ENCODE peak calls at places on chromosomes 4 and X, in ten cellular contexts. L, A, P, R, N, E, F, Z, I and Q are unnamed samples.

GRCh38 chrX:154013614-154014360 is 5.9 kb downstream of the IRAK1 start:
- DNase-seq in L (no peak), A (peak), P (peak), R (no peak), N (no peak), E (no peak), F (no peak), Z (no peak), I (peak), Q (peak)

GRCh38 chr4:140052050-140052449 is 101.9 kb downstream of the MAML3 start:
- DNase-seq in L (no peak), A (peak), P (peak), R (peak), N (no peak), E (peak), F (no peak), Z (no peak), I (peak), Q (peak)

GRCh38 chrX:29453333-29453732 is 762.0 kb upstream of the MAGEB2 start:
- DNase-seq in L (no peak), A (no peak), P (no peak), R (no peak), N (no peak), E (no peak), F (no peak), Z (no peak), I (no peak), Q (peak)

GRCh38 chr4:8237256-8237989 is 32.1 kb upstream of the HTRA3 start:
- DNase-seq in L (no peak), A (no peak), P (no peak), R (no peak), N (no peak), E (no peak), F (no peak), Z (no peak), I (no peak), Q (no peak)

GRCh38 chrX:68634649-68635227 is 12.7 kb upstream of the STARD8 start:
- DNase-seq in L (no peak), A (no peak), P (no peak), R (no peak), N (no peak), E (no peak), F (no peak), Z (no peak), I (no peak), Q (no peak)

GRCh38 chr4:153154010-153154975 is 50.0 kb upstream of the TRIM2 start:
- DNase-seq in L (no peak), A (no peak), P (no peak), R (no peak), N (no peak), E (no peak), F (no peak), Z (no peak), I (peak), Q (peak)

GRCh38 chr4:93828830-93829530 is 427 bp downstream of the ATOH1 start:
- DNase-seq in L (no peak), A (peak), P (peak), R (no peak), N (no peak), E (no peak), F (no peak), Z (peak), I (peak), Q (no peak)

GRCh38 chr4:12689457-12689856 is 794.7 kb downstream of the RAB28 start:
- DNase-seq in L (no peak), A (no peak), P (no peak), R (no peak), N (no peak), E (no peak), F (no peak), Z (no peak), I (no peak), Q (peak)

GRCh38 chr4:80197601-80198444 is 520 bp downstream of the PRDM8 start:
- DNase-seq in L (no peak), A (peak), P (peak), R (no peak), N (no peak), E (peak), F (no peak), Z (peak), I (no peak), Q (no peak)

GRCh38 chr4:133839326-133839725 is 362.3 kb downstream of the PABPC4L start:
- DNase-seq in L (no peak), A (no peak), P (no peak), R (no peak), N (no peak), E (no peak), F (no peak), Z (no peak), I (no peak), Q (peak)

GRCh38 chrX:111680988-111681779 is at the start of gene ALG13:
- DNase-seq in L (peak), A (peak), P (peak), R (peak), N (peak), E (peak), F (peak), Z (peak), I (peak), Q (peak)

GRCh38 chrX:150546711-150547153 is 21.7 kb upstream of the MTM1 start:
- DNase-seq in L (no peak), A (no peak), P (no peak), R (no peak), N (no peak), E (peak), F (no peak), Z (no peak), I (no peak), Q (no peak)

GRCh38 chrX:71870337-71871098 is 40.1 kb upstream of the NHSL2 start:
- DNase-seq in L (no peak), A (peak), P (no peak), R (no peak), N (no peak), E (no peak), F (no peak), Z (no peak), I (peak), Q (peak)

GRCh38 chr4:54440394-54441223 is 211.5 kb downstream of the PDGFRA start:
- DNase-seq in L (peak), A (no peak), P (no peak), R (no peak), N (no peak), E (no peak), F (no peak), Z (no peak), I (peak), Q (peak)

GRCh38 chr4:35912174-35912573 is 332.1 kb downstream of the ARAP2 start:
- DNase-seq in L (no peak), A (no peak), P (no peak), R (no peak), N (no peak), E (no peak), F (no peak), Z (no peak), I (no peak), Q (no peak)

GRCh38 chr4:68167166-68167565 is 37.5 kb upstream of the TMPRSS11F start:
- DNase-seq in L (no peak), A (no peak), P (no peak), R (no peak), N (no peak), E (no peak), F (no peak), Z (no peak), I (no peak), Q (no peak)

GRCh38 chrX:132677233-132677716 is 188.4 kb upstream of the MBNL3 start:
- DNase-seq in L (no peak), A (no peak), P (no peak), R (no peak), N (no peak), E (no peak), F (no peak), Z (no peak), I (no peak), Q (no peak)

GRCh38 chr4:107255596-107255995 is 219.5 kb upstream of the DKK2 start:
- DNase-seq in L (no peak), A (no peak), P (no peak), R (no peak), N (no peak), E (no peak), F (no peak), Z (no peak), I (no peak), Q (no peak)

GRCh38 chr4:80989921-80990544 is 40.5 kb upstream of the BMP3 start:
- DNase-seq in L (peak), A (peak), P (no peak), R (no peak), N (no peak), E (no peak), F (no peak), Z (no peak), I (peak), Q (peak)

GRCh38 chrX:36214924-36215323 is 295.4 kb downstream of the CFAP47 start:
- DNase-seq in L (no peak), A (no peak), P (no peak), R (no peak), N (no peak), E (no peak), F (no peak), Z (no peak), I (no peak), Q (no peak)

GRCh38 chr4:52036875-52037274 is 1.2 kb downstream of the SGCB start:
- DNase-seq in L (no peak), A (no peak), P (no peak), R (no peak), N (no peak), E (no peak), F (no peak), Z (no peak), I (no peak), Q (peak)

GRCh38 chr4:72112514-72113156 is 80.8 kb downstream of the NPFFR2 start:
- DNase-seq in L (no peak), A (no peak), P (no peak), R (no peak), N (no peak), E (no peak), F (no peak), Z (no peak), I (peak), Q (peak)

GRCh38 chr4:47705326-47705981 is 132.4 kb downstream of the CORIN start:
- DNase-seq in L (no peak), A (no peak), P (no peak), R (no peak), N (no peak), E (no peak), F (no peak), Z (no peak), I (no peak), Q (peak)

GRCh38 chr4:68581382-68582338 is 5.5 kb upstream of the UGT2B17 start:
- DNase-seq in L (no peak), A (no peak), P (no peak), R (no peak), N (no peak), E (no peak), F (no peak), Z (no peak), I (no peak), Q (no peak)

GRCh38 chr4:177442623-177443155 is 452 bp upstream of the AGA start:
- DNase-seq in L (peak), A (no peak), P (no peak), R (no peak), N (no peak), E (no peak), F (no peak), Z (no peak), I (no peak), Q (peak)